ENCODE peak calls at places on chromosomes 1 and 21, in six cellular contexts. H is IMR-90, J is trophoblast cell, Y is uterus, A is GM23248, N is right cardiac atrium. W is an unnamed sample.

GRCh38 chr1:72229893-72230292 is 52.4 kb downstream of the NEGR1 start:
- DNase-seq in H (peak), J (no peak), Y (no peak), A (peak), N (no peak), W (no peak)

GRCh38 chr1:34547043-34547674 is 207.7 kb upstream of the GJB5 start:
- DNase-seq in H (no peak), J (peak), Y (no peak), A (peak), N (no peak), W (no peak)

GRCh38 chr1:176959461-176959860 is 205.1 kb downstream of the ASTN1 start:
- DNase-seq in H (no peak), J (no peak), Y (no peak), A (no peak), N (no peak), W (no peak)

GRCh38 chr1:75396258-75396657 is 214.7 kb downstream of the SLC44A5 start:
- DNase-seq in H (no peak), J (no peak), Y (no peak), A (no peak), N (no peak), W (no peak)

GRCh38 chr1:40949563-40949962 is 29.9 kb upstream of the CTPS1 start:
- DNase-seq in H (no peak), J (no peak), Y (no peak), A (no peak), N (no peak), W (no peak)

GRCh38 chr1:64019818-64020217 is 183.6 kb upstream of the UBE2U start:
- DNase-seq in H (peak), J (peak), Y (peak), A (peak), N (no peak), W (peak)

GRCh38 chr1:201562659-201563405 is 23.9 kb downstream of the NAV1 start:
- DNase-seq in H (peak), J (no peak), Y (peak), A (peak), N (no peak), W (peak)

GRCh38 chr1:29671446-29671845 is 435.1 kb downstream of the PTPRU start:
- DNase-seq in H (no peak), J (no peak), Y (no peak), A (no peak), N (no peak), W (no peak)

GRCh38 chr1:156804572-156805243 is 11.9 kb downstream of the SH2D2A start:
- DNase-seq in H (peak), J (no peak), Y (no peak), A (peak), N (no peak), W (no peak)

GRCh38 chr1:217009376-217009775 is 286.1 kb upstream of the ESRRG start:
- DNase-seq in H (no peak), J (no peak), Y (no peak), A (no peak), N (no peak), W (no peak)

GRCh38 chr1:217010253-217010652 is 287.0 kb upstream of the ESRRG start:
- DNase-seq in H (no peak), J (no peak), Y (no peak), A (no peak), N (no peak), W (no peak)

GRCh38 chr1:217003355-217003754 is 280.1 kb upstream of the ESRRG start:
- DNase-seq in H (no peak), J (no peak), Y (no peak), A (no peak), N (no peak), W (no peak)

GRCh38 chr1:217004776-217005436 is 281.7 kb upstream of the ESRRG start:
- DNase-seq in H (no peak), J (no peak), Y (no peak), A (no peak), N (no peak), W (no peak)
- H3K27ac ChIP-seq in H (no peak), J (no peak), Y (no peak), A (no peak), N (no peak), W (no peak)

DNA sequence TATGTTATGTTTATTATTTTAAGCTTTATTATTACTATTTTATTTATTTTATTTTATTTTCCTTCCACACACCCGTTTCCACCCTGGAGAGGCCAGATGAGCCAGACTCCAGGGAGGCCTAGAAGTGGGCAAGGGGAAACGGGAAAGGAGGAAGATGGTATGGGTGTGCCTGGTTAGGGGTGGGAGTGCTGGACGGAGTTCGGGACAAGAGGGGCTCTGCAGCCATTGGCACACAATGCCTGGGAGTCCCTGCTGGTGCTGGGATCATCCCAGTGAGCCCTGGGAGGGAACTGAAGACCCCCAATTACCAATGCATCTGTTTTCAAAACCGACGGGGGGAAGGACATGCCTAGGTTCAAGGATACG is 468 bp upstream of the MX1 start:
- DNase-seq in H (no peak), J (no peak), Y (no peak), A (no peak), N (no peak), W (no peak)
- H3K27ac ChIP-seq in H (no peak), J (no peak), Y (peak), A (no peak), N (peak), W (peak)

GRCh38 chr1:33150522-33150921 is 31.3 kb downstream of the TRIM62 start:
- DNase-seq in H (no peak), J (no peak), Y (no peak), A (no peak), N (no peak), W (no peak)
- H3K27ac ChIP-seq in H (no peak), J (no peak), Y (no peak), A (no peak), N (no peak), W (no peak)

GRCh38 chr1:30969903-30970302 is 61.3 kb upstream of the SDC3 start:
- DNase-seq in H (no peak), J (no peak), Y (no peak), A (no peak), N (no peak), W (no peak)
- H3K27ac ChIP-seq in H (no peak), J (no peak), Y (no peak), A (no peak), N (no peak), W (no peak)

W was measured in foreskin keratinocyte.